ENCODE peak calls at places on chromosome 14, in four cellular contexts. U is mammary epithelial cell, H is GM06990, F is cardiac muscle cell. S is an unnamed sample.

GRCh38 chr14:54348923-54349615 is 47.7 kb upstream of the CDKN3 start:
- DNase-seq in H (no peak), U (no peak), F (peak), S (no peak)

GRCh38 chr14:104438166-104438887 is 141.2 kb upstream of the C14orf180 start:
- DNase-seq in F (no peak), H (no peak), U (no peak), S (no peak)

GRCh38 chr14:100537701-100538565 is 49.3 kb downstream of the BEGAIN start:
- DNase-seq in F (no peak), U (no peak), H (no peak), S (no peak)

GRCh38 chr14:52545584-52546317 is 6.6 kb downstream of the TXNDC16 start:
- DNase-seq in H (no peak), U (no peak), F (no peak), S (no peak)

GRCh38 chr14:73745571-73746539 is 31.7 kb upstream of the PNMA1 start:
- DNase-seq in F (no peak), H (no peak), U (no peak), S (no peak)

GRCh38 chr14:94284221-94284620 is 8.8 kb downstream of the SERPINA10 start:
- DNase-seq in F (no peak), U (no peak), H (no peak), S (no peak)

GRCh38 chr14:96400495-96400894 is 8.6 kb downstream of the AK7 start:
- DNase-seq in F (no peak), H (no peak), U (no peak), S (no peak)

GRCh38 chr14:103597623-103598372 is 31.2 kb upstream of the KLC1 start:
- DNase-seq in H (no peak), U (peak), F (peak), S (peak)

GRCh38 chr14:94936411-94936892 is 166.5 kb upstream of the GSC start:
- DNase-seq in U (no peak), F (peak), H (no peak), S (no peak)

GRCh38 chr14:66992776-66993175 is 196.5 kb upstream of the GARIN2 start:
- DNase-seq in F (no peak), H (no peak), U (no peak), S (no peak)

GRCh38 chr14:38578278-38578681 is 322.4 kb upstream of the CLEC14A start:
- DNase-seq in F (peak), H (no peak), U (no peak), S (no peak)

GRCh38 chr14:93956514-93957332 is 19.6 kb downstream of the ASB2 start:
- DNase-seq in U (no peak), F (no peak), H (no peak), S (no peak)

GRCh38 chr14:102500190-102500661 is 9.3 kb downstream of the ANKRD9 start:
- DNase-seq in H (no peak), U (peak), F (peak), S (peak)

GRCh38 chr14:64422753-64423152 is 34.6 kb downstream of the MTHFD1 start:
- DNase-seq in U (no peak), H (no peak), F (no peak), S (no peak)

DNA sequence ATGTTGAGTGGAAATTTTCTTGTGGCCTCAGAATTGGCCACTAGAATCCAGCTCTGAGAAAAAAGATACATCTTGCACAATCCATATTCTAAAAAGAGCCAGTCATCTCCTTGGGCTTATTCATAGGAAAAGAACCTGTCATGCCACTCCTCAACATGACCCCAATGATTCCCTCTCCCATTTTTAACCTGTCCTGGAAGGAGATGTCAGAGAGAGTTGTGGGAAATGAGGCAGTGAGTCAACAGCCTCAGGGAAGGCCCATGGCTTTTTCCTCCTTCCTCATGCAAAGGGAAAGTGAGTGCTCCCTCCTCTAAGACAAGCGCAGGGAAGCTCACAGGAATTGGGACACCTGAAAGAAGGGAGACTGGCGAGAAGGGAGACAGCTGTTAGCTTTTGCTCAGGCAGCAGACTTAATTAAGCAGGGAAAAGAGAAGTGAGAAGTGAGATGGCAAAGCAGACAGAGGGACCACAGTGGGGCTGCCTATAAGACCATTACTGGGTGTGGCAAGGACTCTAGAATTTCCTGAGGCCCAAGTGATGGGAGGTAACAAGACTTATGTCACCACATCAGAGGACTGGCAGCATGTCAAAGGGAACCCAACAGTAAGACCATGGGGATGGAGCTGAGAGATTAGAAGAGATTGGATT is 10.2 kb upstream of the DHRS7 start:
- DNase-seq in H (no peak), F (no peak), U (peak), S (peak)
- H3K4me3 ChIP-seq in H (no peak), F (no peak), U (no peak), S (no peak)

DNA sequence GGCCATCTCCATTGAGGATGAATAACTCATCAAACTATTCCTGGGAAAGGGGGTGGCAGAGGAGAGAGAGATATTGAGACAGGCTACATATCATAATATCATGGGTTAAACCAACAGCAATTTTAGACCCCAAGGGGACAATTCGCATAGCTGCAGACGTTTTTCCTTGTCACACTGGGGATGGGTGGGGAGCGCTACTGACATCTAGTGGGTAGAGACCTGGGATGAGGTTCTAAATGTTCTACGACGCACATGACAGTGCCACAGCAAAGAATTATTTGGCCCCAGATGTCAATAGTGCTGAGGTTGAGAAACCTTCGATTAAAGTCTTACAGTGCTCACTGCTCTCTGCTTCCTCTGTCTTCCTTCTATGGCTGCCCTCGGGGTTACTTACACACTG is 425.6 kb downstream of the NRXN3 start:
- DNase-seq in U (no peak), H (no peak), F (peak), S (peak)
- TF ChIP-seq CTCF in U (peak), H (peak), F (peak), S (peak)

DNA sequence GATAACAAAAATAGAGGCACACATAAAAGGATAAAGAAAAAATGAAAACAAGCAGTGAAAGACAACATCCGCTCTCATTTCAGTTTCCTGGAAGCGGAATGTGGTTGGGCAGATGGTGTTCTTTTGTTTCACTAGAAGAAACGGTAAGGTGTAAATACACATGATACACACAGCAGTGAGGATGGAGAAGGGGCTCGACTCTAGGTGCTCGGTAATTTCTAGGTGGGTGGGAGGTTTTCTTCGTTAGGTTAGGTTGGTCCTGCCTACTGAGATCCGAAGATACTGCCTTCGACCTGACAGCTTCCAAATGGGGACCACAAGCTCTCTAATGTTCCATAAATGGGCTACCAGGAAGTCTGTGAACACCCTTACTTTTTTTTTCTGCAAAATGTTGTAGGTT is 1082.5 kb downstream of the BCL11B start:
- DNase-seq in F (no peak), H (no peak), U (no peak), S (no peak)
- H3K4me3 ChIP-seq in F (no peak), H (no peak), U (no peak), S (no peak)

DNA sequence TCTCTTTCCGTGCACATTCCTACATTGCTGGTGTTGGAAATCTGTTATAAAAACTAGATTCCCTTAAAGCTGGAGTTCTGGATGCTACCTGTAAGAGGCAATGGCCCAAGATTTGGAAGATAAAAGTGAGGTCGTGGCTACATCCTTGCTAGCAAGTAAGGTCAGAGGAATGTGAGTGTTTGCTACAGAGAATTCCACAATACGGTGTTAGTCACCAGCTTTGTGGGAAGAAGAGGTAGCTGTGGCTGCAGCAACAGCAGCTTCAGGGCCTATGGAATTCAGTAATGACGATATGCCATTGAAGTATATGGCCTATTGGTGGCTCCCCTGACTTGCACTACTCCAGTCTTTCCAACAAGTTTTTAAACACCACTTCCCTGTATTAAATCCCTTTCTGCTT is 227.7 kb upstream of the TMEM260 start:
- DNase-seq in U (peak), H (no peak), F (peak), S (peak)
- TF ChIP-seq CTCF in U (no peak), H (no peak), F (no peak), S (no peak)

GRCh38 chr14:77140937-77141591 is 527 bp downstream of the ZDHHC22 start:
- DNase-seq in H (no peak), F (peak), U (peak), S (peak)

GRCh38 chr14:77140343-77140936 is 1.2 kb downstream of the ZDHHC22 start:
- DNase-seq in U (no peak), F (no peak), H (no peak), S (no peak)

GRCh38 chr14:77141592-77142288 is at the start of gene ZDHHC22:
- DNase-seq in H (no peak), U (no peak), F (peak), S (no peak)

GRCh38 chr14:77143071-77143470 is 1.5 kb upstream of the ZDHHC22 start:
- DNase-seq in H (no peak), F (no peak), U (no peak), S (no peak)

DNA sequence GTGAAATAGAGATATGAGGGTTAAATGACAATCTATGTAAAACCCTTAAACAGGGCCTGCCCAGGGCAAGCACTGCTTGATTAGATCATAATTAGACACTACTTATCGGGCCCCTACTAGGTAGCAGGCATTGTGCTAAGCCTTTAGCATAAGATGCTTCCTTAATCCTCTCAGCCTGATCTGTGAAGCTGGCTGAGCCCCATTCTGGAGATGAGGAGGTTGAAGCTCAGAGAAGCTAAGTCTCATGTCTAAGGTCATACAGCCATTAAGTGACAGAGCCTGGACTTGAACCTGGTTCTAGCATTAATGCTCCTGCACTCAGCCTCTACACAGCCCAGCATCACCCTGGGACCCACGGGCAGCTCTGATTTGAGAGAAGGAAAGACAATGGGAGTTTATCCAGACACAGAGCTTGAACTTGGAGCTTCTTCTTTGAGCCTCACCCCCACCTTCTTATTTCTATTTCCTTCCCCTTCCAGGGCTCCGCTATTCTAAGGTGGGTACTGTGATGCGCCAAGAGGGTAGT is 761 bp upstream of the ZDHHC22 start:
- DNase-seq in F (no peak), U (no peak), H (no peak), S (no peak)
- H3K4me3 ChIP-seq in F (no peak), U (no peak), H (no peak), S (no peak)

GRCh38 chr14:58716706-58717105 is 78.9 kb downstream of the DACT1 start:
- DNase-seq in U (no peak), F (peak), H (no peak), S (no peak)
- TF ChIP-seq CTCF in U (no peak), F (no peak), H (no peak), S (no peak)

GRCh38 chr14:24159777-24160498 is 1.1 kb upstream of the IRF9 start:
- DNase-seq in H (no peak), U (no peak), F (no peak), S (no peak)

GRCh38 chr14:24160850-24161804 is at the start of gene IRF9:
- DNase-seq in F (peak), U (peak), H (peak), S (peak)

GRCh38 chr14:24162083-24162482 is 1.0 kb downstream of the IRF9 start:
- DNase-seq in H (no peak), U (no peak), F (peak), S (no peak)

GRCh38 chr14:24157331-24157730 is 3.7 kb upstream of the IRF9 start:
- DNase-seq in U (no peak), H (no peak), F (no peak), S (no peak)

GRCh38 chr14:24160499-24160849 is 591 bp upstream of the IRF9 start:
- DNase-seq in F (no peak), U (no peak), H (no peak), S (no peak)
- H3K4me3 ChIP-seq in F (no peak), U (no peak), H (no peak), S (no peak)